ENCODE peak calls at places on chromosome 15, in seven cellular contexts. T is Karpas-422; B is CD8-positive, alpha-beta T cell; L is suprapubic skin; V is psoas muscle; A is IMR-90; E is heart right ventricle. C is an unnamed sample.

GRCh38 chr15:71275098-71275497 is 159.8 kb downstream of the THSD4 start:
- DNase-seq in T (no peak), B (no peak), L (no peak), V (no peak), A (peak; percentile 92), E (no peak), C (peak; percentile 83)

GRCh38 chr15:40247406-40247971 is 8.6 kb downstream of the PAK6 start:
- DNase-seq in T (no peak), B (no peak), L (peak; percentile 40), V (peak; percentile 24), A (no peak), E (no peak), C (no peak)

GRCh38 chr15:93135997-93136397 is 47.0 kb upstream of the RGMA start:
- DNase-seq in T (no peak), B (no peak), L (no peak), V (no peak), A (no peak), E (no peak), C (no peak)

GRCh38 chr15:31299588-31300207 is 26.9 kb upstream of the KLF13 start:
- DNase-seq in T (no peak), B (no peak), L (no peak), V (no peak), A (no peak), E (no peak), C (no peak)

GRCh38 chr15:41494922-41495735 is 1.5 kb downstream of the ITPKA start:
- DNase-seq in T (no peak), B (no peak), L (no peak), V (no peak), A (no peak), E (no peak), C (no peak)

GRCh38 chr15:29268706-29269484 is 727 bp downstream of the NSMCE3 start:
- DNase-seq in T (peak; percentile 60), B (peak; percentile 21), L (no peak), V (peak; percentile 59), A (peak; percentile 34), E (peak; percentile 19), C (peak; percentile 44)

GRCh38 chr15:74664028-74664616 is 31.7 kb downstream of the EDC3 start:
- DNase-seq in T (no peak), B (no peak), L (no peak), V (peak; percentile 61), A (peak; percentile 75), E (no peak), C (no peak)

GRCh38 chr15:69012761-69013364 is 1.6 kb upstream of the NOX5 start:
- DNase-seq in T (no peak), B (no peak), L (no peak), V (no peak), A (peak; percentile 10), E (no peak), C (no peak)

GRCh38 chr15:66452971-66453580 is 44.5 kb downstream of the SNAPC5 start:
- DNase-seq in T (peak; percentile 51), B (no peak), L (no peak), V (no peak), A (no peak), E (peak; percentile 6), C (no peak)

GRCh38 chr15:79316864-79317263 is 6.0 kb downstream of the TMED3 start:
- DNase-seq in T (no peak), B (no peak), L (no peak), V (no peak), A (no peak), E (no peak), C (no peak)

GRCh38 chr15:68581725-68582124 is 2.9 kb downstream of the CORO2B start:
- DNase-seq in T (no peak), B (no peak), L (no peak), V (no peak), A (no peak), E (no peak), C (no peak)

GRCh38 chr15:48965972-48966371 is 2.3 kb upstream of the SHC4 start:
- DNase-seq in T (peak; percentile 84), B (no peak), L (no peak), V (no peak), A (peak; percentile 78), E (no peak), C (no peak)

GRCh38 chr15:43527802-43528541 is 10.6 kb downstream of the MAP1A start:
- DNase-seq in T (no peak), B (no peak), L (no peak), V (no peak), A (no peak), E (no peak), C (no peak)

GRCh38 chr15:76983588-76984379 is 11.1 kb upstream of the PSTPIP1 start:
- DNase-seq in T (no peak), B (no peak), L (no peak), V (no peak), A (no peak), E (no peak), C (no peak)

GRCh38 chr15:23561914-23562313 is 3.6 kb upstream of the MKRN3 start:
- DNase-seq in T (no peak), B (no peak), L (no peak), V (no peak), A (no peak), E (no peak), C (no peak)

GRCh38 chr15:99729920-99730319 is 3.3 kb downstream of the LYSMD4 start:
- DNase-seq in T (peak; percentile 73), B (no peak), L (no peak), V (no peak), A (peak; percentile 61), E (peak; percentile 59), C (no peak)

GRCh38 chr15:56927816-56928215 is 9.4 kb downstream of the TCF12 start:
- DNase-seq in T (no peak), B (no peak), L (no peak), V (no peak), A (no peak), E (no peak), C (peak; percentile 34)

GRCh38 chr15:96334705-96335428 is 4.4 kb downstream of the NR2F2 start:
- DNase-seq in T (no peak), B (no peak), L (no peak), V (no peak), A (no peak), E (no peak), C (no peak)

GRCh38 chr15:96332854-96333193 is 2.3 kb downstream of the NR2F2 start:
- DNase-seq in T (no peak), B (no peak), L (no peak), V (no peak), A (no peak), E (no peak), C (no peak)

GRCh38 chr15:96331942-96332853 is 1.7 kb downstream of the NR2F2 start:
- DNase-seq in T (no peak), B (no peak), L (no peak), V (peak; percentile 85), A (no peak), E (no peak), C (no peak)

GRCh38 chr15:96334017-96334704 is 3.7 kb downstream of the NR2F2 start:
- DNase-seq in T (no peak), B (no peak), L (no peak), V (no peak), A (no peak), E (no peak), C (no peak)

DNA sequence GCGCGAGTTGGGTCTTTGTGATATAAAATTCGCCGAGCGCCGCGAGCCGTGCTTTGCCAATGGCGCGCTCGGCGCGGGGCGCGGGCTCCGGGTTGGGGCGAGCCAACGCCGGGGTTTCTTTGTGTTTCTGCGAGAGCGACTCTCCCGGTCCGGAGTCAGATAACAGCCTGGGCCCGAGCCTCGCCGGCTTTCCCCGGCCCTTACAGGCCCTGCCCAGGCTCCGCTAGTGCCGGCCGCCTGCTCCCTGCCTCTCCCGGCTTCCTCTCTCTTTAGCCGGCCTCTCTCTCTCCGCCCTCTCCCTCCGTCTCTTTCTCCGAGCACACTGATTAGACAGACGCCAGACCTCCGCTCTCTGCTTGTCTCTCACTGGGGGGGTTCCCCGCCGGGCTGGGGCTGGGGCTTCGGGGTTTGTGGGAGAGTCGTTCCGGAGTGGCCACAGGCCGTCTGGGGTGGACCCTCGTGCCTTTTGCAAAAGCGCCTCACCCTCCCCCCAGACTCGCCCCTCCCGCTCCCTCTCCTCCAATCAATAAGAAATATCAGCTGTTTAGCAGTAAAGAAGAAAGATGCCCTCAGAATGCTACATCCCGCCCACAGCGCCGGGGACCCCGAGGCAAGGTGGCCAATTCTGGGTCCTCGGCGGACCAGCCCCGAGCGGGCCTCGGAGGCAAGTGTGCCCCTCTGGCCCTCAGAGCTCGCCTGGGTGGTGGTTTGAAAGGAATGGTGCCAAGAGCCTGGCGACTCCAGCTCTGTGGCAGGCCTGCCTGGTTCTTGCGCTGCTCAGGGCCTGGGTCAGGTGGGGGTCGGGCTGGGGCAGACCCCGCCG is 2.9 kb downstream of the NR2F2 start:
- DNase-seq in T (no peak), B (no peak), L (peak; percentile 71), V (peak; percentile 78), A (no peak), E (no peak), C (no peak)
- H3K4me3 ChIP-seq in T (no peak overlapping the region), B (peak overlapping the region; percentile 23), L (peak overlapping the region; percentile 71), V (peak overlapping the region; percentile 92), A (peak overlapping the region; percentile 84), E (peak overlapping the region; percentile 86), C (peak overlapping the region; percentile 52)

DNA sequence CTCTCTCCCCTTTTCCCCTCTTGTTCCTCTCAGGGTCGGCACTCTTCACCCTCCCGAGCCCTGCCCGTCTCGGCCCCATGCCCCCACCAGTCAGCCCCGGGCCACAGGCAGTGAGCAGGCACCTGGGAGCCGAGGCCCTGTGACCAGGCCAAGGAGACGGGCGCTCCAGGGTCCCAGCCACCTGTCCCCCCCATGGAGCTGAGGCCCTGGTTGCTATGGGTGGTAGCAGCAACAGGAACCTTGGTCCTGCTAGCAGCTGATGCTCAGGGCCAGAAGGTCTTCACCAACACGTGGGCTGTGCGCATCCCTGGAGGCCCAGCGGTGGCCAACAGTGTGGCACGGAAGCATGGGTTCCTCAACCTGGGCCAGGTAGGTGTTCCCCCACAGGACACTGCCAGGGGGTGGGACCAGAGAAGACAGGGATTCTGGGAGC is 7.2 kb downstream of the FURIN start:
- DNase-seq in T (no peak), B (no peak), L (peak; percentile 62), V (no peak), A (no peak), E (no peak), C (no peak)
- H3K36me3 ChIP-seq in T (no peaks in the 10 kb centered on the region), B (peaks cover 18% of the 10 kb centered on the region), L (peaks cover 53% of the 10 kb centered on the region), V (peaks cover 53% of the 10 kb centered on the region), A (peaks cover 46% of the 10 kb centered on the region), E (peaks cover 59% of the 10 kb centered on the region), C (peaks cover 85% of the 10 kb centered on the region)

DNA sequence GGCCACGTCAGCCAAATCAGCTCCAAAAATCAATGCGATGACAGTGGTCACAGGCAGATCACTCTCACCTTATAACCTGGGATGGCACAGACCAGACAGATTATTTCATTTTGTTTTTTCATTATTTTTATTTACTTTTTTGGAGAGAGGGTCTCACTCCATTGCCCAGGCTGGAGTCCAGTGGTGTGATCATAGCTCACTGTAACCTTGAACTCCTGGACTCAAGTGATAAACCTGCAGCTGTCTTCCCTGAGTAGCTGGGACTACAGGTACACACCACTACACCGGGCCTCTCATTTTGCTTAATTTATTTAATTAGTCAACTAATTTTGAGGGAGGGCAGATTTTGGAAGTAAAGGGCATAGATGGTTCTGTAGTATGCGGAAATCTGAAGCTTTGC is 51.2 kb upstream of the ICE2 start:
- DNase-seq in T (no peak), B (no peak), L (no peak), V (no peak), A (no peak), E (no peak), C (no peak)
- H3K4me1 ChIP-seq in T (no peaks in the 10 kb centered on the region), B (peaks cover 47% of the 10 kb centered on the region), L (peaks cover 28% of the 10 kb centered on the region), V (peaks cover 83% of the 10 kb centered on the region), A (peaks cover 2% of the 10 kb centered on the region), E (peaks cover 9% of the 10 kb centered on the region), C (no peaks in the 10 kb centered on the region)

DNA sequence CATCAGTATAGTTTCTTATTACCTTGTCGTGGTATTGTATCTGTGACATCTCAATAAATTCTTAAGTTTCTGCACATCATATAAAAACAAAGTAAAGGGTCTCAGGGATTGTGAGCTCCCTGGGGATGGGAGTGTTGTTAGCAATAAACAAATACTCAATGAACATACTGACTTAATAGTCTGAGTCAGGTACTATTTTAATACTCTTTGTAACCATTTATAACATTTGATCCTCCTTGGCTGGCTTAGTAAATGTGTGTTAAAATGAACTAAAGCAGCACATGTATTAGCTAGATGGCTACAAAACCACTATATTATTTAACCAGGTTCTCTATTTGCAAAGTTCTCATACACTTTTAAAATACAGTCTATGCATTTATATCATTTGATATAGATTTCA is 1.8 kb downstream of the ICE2 start:
- DNase-seq in T (no peak), B (no peak), L (no peak), V (no peak), A (no peak), E (no peak), C (no peak)
- H3K4me3 ChIP-seq in T (peak overlapping the region; percentile 95), B (no peak overlapping the region), L (no peak overlapping the region), V (peak overlapping the region; percentile 89), A (no peak overlapping the region), E (no peak overlapping the region), C (no peak overlapping the region)